ENCODE peak calls at places on chromosomes 7 and 10, in seven cellular contexts. One of them, this sample, is unnamed. For H3K36me3, the result is how much of the 10 kb centered on the place peaks cover.

GRCh38 chr10:114881462-114881861 is 56.5 kb upstream of the TRUB1 start:
- DNase-seq in BJ: no peak
- DNase-seq in right atrium auricular region: no peak
- DNase-seq in OCI-LY7: no peak
- DNase-seq in ovary: no peak
- DNase-seq in breast epithelium: no peak
- DNase-seq in heart right ventricle: no peak
- DNase-seq in this sample: no peak

GRCh38 chr7:89731751-89732150 is 422.5 kb upstream of the STEAP1 start:
- DNase-seq in BJ: no peak
- DNase-seq in right atrium auricular region: no peak
- DNase-seq in heart right ventricle: no peak
- DNase-seq in breast epithelium: no peak
- DNase-seq in OCI-LY7: no peak
- DNase-seq in ovary: no peak
- DNase-seq in this sample: no peak

GRCh38 chr10:9781681-9782080 is 1236.0 kb upstream of the CELF2 start:
- DNase-seq in right atrium auricular region: no peak
- DNase-seq in heart right ventricle: no peak
- DNase-seq in BJ: no peak
- DNase-seq in OCI-LY7: no peak
- DNase-seq in ovary: no peak
- DNase-seq in breast epithelium: no peak
- DNase-seq in this sample: no peak

GRCh38 chr7:2610466-2610865 is 21.3 kb upstream of the TTYH3 start:
- DNase-seq in breast epithelium: no peak
- DNase-seq in ovary: no peak
- DNase-seq in BJ: no peak
- DNase-seq in right atrium auricular region: no peak
- DNase-seq in heart right ventricle: no peak
- DNase-seq in OCI-LY7: no peak
- DNase-seq in this sample: no peak

GRCh38 chr10:129468187-129468586 is 1.1 kb downstream of the MGMT start:
- DNase-seq in OCI-LY7: no peak
- DNase-seq in breast epithelium: no peak
- DNase-seq in right atrium auricular region: no peak
- DNase-seq in BJ: no peak
- DNase-seq in heart right ventricle: no peak
- DNase-seq in ovary: no peak
- DNase-seq in this sample: no peak

GRCh38 chr7:38673795-38674194 is 42.6 kb upstream of the AMPH start:
- DNase-seq in OCI-LY7: no peak
- DNase-seq in right atrium auricular region: no peak
- DNase-seq in BJ: peak
- DNase-seq in ovary: no peak
- DNase-seq in heart right ventricle: no peak
- DNase-seq in breast epithelium: no peak
- DNase-seq in this sample: no peak

GRCh38 chr7:115678049-115678982 is 352.2 kb downstream of the TFEC start:
- DNase-seq in heart right ventricle: no peak
- DNase-seq in OCI-LY7: no peak
- DNase-seq in breast epithelium: no peak
- DNase-seq in ovary: peak
- DNase-seq in BJ: peak
- DNase-seq in right atrium auricular region: no peak
- DNase-seq in this sample: no peak

GRCh38 chr10:79358811-79359210 is 11.5 kb downstream of the PPIF start:
- DNase-seq in heart right ventricle: no peak
- DNase-seq in breast epithelium: no peak
- DNase-seq in BJ: no peak
- DNase-seq in ovary: no peak
- DNase-seq in OCI-LY7: no peak
- DNase-seq in right atrium auricular region: no peak
- DNase-seq in this sample: no peak

GRCh38 chr10:53025172-53025651 is 252.6 kb upstream of the MBL2 start:
- DNase-seq in OCI-LY7: peak
- DNase-seq in breast epithelium: no peak
- DNase-seq in right atrium auricular region: no peak
- DNase-seq in BJ: no peak
- DNase-seq in ovary: no peak
- DNase-seq in heart right ventricle: no peak
- DNase-seq in this sample: no peak

GRCh38 chr7:81676813-81677212 is 93.0 kb downstream of the HGF start:
- DNase-seq in breast epithelium: no peak
- DNase-seq in right atrium auricular region: no peak
- DNase-seq in BJ: no peak
- DNase-seq in heart right ventricle: no peak
- DNase-seq in OCI-LY7: no peak
- DNase-seq in ovary: no peak
- DNase-seq in this sample: no peak

GRCh38 chr7:66699998-66700397 is 40.5 kb upstream of the RABGEF1 start:
- DNase-seq in right atrium auricular region: no peak
- DNase-seq in OCI-LY7: no peak
- DNase-seq in ovary: peak
- DNase-seq in heart right ventricle: peak
- DNase-seq in breast epithelium: no peak
- DNase-seq in BJ: no peak
- DNase-seq in this sample: no peak

GRCh38 chr7:94089806-94090205 is 85.7 kb upstream of the BET1 start:
- DNase-seq in BJ: no peak
- DNase-seq in ovary: no peak
- DNase-seq in OCI-LY7: no peak
- DNase-seq in breast epithelium: no peak
- DNase-seq in right atrium auricular region: no peak
- DNase-seq in heart right ventricle: no peak
- DNase-seq in this sample: no peak

GRCh38 chr7:37476428-37476827 is 27.8 kb upstream of the ELMO1 start:
- DNase-seq in breast epithelium: no peak
- DNase-seq in heart right ventricle: no peak
- DNase-seq in OCI-LY7: no peak
- DNase-seq in BJ: no peak
- DNase-seq in right atrium auricular region: no peak
- DNase-seq in ovary: no peak
- DNase-seq in this sample: no peak

GRCh38 chr10:89845541-89846275 is 144.3 kb downstream of the KIF20B start:
- DNase-seq in ovary: no peak
- DNase-seq in BJ: peak
- DNase-seq in OCI-LY7: no peak
- DNase-seq in breast epithelium: no peak
- DNase-seq in right atrium auricular region: no peak
- DNase-seq in heart right ventricle: no peak
- DNase-seq in this sample: no peak

GRCh38 chr10:8242295-8242872 is 187.9 kb downstream of the GATA3 start:
- DNase-seq in right atrium auricular region: no peak
- DNase-seq in breast epithelium: no peak
- DNase-seq in BJ: no peak
- DNase-seq in OCI-LY7: no peak
- DNase-seq in heart right ventricle: no peak
- DNase-seq in ovary: no peak
- DNase-seq in this sample: peak

GRCh38 chr10:27088263-27089044 is 11.8 kb downstream of the ANKRD26 start:
- DNase-seq in OCI-LY7: no peak
- DNase-seq in breast epithelium: no peak
- DNase-seq in BJ: no peak
- DNase-seq in right atrium auricular region: no peak
- DNase-seq in heart right ventricle: no peak
- DNase-seq in ovary: no peak
- DNase-seq in this sample: no peak
- H3K36me3 ChIP-seq in OCI-LY7: half or more
- H3K36me3 ChIP-seq in breast epithelium: under half
- H3K36me3 ChIP-seq in BJ: under half
- H3K36me3 ChIP-seq in right atrium auricular region: half or more
- H3K36me3 ChIP-seq in heart right ventricle: half or more
- H3K36me3 ChIP-seq in ovary: under half
- H3K36me3 ChIP-seq in this sample: under half

GRCh38 chr10:36172574-36172973 is 530.5 kb upstream of the FZD8 start:
- DNase-seq in BJ: no peak
- DNase-seq in OCI-LY7: no peak
- DNase-seq in heart right ventricle: no peak
- DNase-seq in ovary: no peak
- DNase-seq in right atrium auricular region: no peak
- DNase-seq in breast epithelium: no peak
- DNase-seq in this sample: no peak
- H3K36me3 ChIP-seq in BJ: under half
- H3K36me3 ChIP-seq in OCI-LY7: under half
- H3K36me3 ChIP-seq in heart right ventricle: under half
- H3K36me3 ChIP-seq in ovary: under half
- H3K36me3 ChIP-seq in right atrium auricular region: under half
- H3K36me3 ChIP-seq in breast epithelium: under half
- H3K36me3 ChIP-seq in this sample: under half

GRCh38 chr7:158647475-158647792 is 57.2 kb downstream of the NCAPG2 start:
- DNase-seq in breast epithelium: no peak
- DNase-seq in ovary: no peak
- DNase-seq in right atrium auricular region: no peak
- DNase-seq in OCI-LY7: no peak
- DNase-seq in heart right ventricle: no peak
- DNase-seq in BJ: no peak
- DNase-seq in this sample: no peak
- H3K36me3 ChIP-seq in breast epithelium: under half
- H3K36me3 ChIP-seq in ovary: under half
- H3K36me3 ChIP-seq in right atrium auricular region: under half
- H3K36me3 ChIP-seq in OCI-LY7: half or more
- H3K36me3 ChIP-seq in heart right ventricle: under half
- H3K36me3 ChIP-seq in BJ: under half
- H3K36me3 ChIP-seq in this sample: under half

GRCh38 chr7:75045881-75046280 is 27.7 kb downstream of the RCC1L start:
- DNase-seq in OCI-LY7: no peak
- DNase-seq in breast epithelium: no peak
- DNase-seq in ovary: no peak
- DNase-seq in heart right ventricle: no peak
- DNase-seq in right atrium auricular region: no peak
- DNase-seq in BJ: no peak
- DNase-seq in this sample: no peak
- H3K36me3 ChIP-seq in OCI-LY7: under half
- H3K36me3 ChIP-seq in breast epithelium: under half
- H3K36me3 ChIP-seq in ovary: under half
- H3K36me3 ChIP-seq in heart right ventricle: half or more
- H3K36me3 ChIP-seq in right atrium auricular region: under half
- H3K36me3 ChIP-seq in BJ: under half
- H3K36me3 ChIP-seq in this sample: under half

DNA sequence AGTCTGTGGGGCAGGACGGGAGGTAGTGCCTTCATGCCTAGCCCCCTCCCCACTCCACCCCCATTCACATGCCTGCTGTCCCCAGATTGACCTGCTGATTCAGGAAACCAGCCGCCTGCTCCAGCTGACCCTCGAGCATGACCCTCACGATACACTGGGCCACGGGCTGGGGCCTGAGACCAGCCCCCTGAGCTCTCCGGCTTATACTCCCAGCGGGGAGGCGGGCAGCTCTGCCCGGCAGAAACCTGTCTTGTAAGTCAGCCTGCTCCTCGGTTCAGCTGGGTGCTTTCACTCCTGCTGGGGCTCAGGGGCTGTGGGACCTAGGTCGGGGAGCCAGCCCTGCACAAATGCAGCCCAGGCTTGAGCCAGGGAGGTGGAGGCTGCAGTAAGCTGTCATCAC is 22.4 kb downstream of the LIMK1 start:
- DNase-seq in heart right ventricle: no peak
- DNase-seq in BJ: no peak
- DNase-seq in ovary: no peak
- DNase-seq in right atrium auricular region: no peak
- DNase-seq in OCI-LY7: no peak
- DNase-seq in breast epithelium: no peak
- DNase-seq in this sample: no peak
- H3K36me3 ChIP-seq in heart right ventricle: half or more
- H3K36me3 ChIP-seq in BJ: under half
- H3K36me3 ChIP-seq in ovary: under half
- H3K36me3 ChIP-seq in right atrium auricular region: half or more
- H3K36me3 ChIP-seq in OCI-LY7: half or more
- H3K36me3 ChIP-seq in breast epithelium: under half
- H3K36me3 ChIP-seq in this sample: under half

GRCh38 chr7:154953006-154953684 is 49.8 kb downstream of the PAXIP1 start:
- DNase-seq in heart right ventricle: peak
- DNase-seq in ovary: peak
- DNase-seq in OCI-LY7: peak
- DNase-seq in BJ: no peak
- DNase-seq in right atrium auricular region: no peak
- DNase-seq in breast epithelium: no peak
- DNase-seq in this sample: peak
- H3K36me3 ChIP-seq in heart right ventricle: half or more
- H3K36me3 ChIP-seq in ovary: under half
- H3K36me3 ChIP-seq in OCI-LY7: half or more
- H3K36me3 ChIP-seq in BJ: under half
- H3K36me3 ChIP-seq in right atrium auricular region: under half
- H3K36me3 ChIP-seq in breast epithelium: under half
- H3K36me3 ChIP-seq in this sample: half or more

GRCh38 chr7:22733761-22734160 is 6.8 kb downstream of the IL6 start:
- DNase-seq in right atrium auricular region: no peak
- DNase-seq in heart right ventricle: no peak
- DNase-seq in BJ: no peak
- DNase-seq in OCI-LY7: no peak
- DNase-seq in ovary: no peak
- DNase-seq in breast epithelium: no peak
- DNase-seq in this sample: no peak
- H3K36me3 ChIP-seq in right atrium auricular region: under half
- H3K36me3 ChIP-seq in heart right ventricle: under half
- H3K36me3 ChIP-seq in BJ: under half
- H3K36me3 ChIP-seq in OCI-LY7: under half
- H3K36me3 ChIP-seq in ovary: under half
- H3K36me3 ChIP-seq in breast epithelium: under half
- H3K36me3 ChIP-seq in this sample: under half

DNA sequence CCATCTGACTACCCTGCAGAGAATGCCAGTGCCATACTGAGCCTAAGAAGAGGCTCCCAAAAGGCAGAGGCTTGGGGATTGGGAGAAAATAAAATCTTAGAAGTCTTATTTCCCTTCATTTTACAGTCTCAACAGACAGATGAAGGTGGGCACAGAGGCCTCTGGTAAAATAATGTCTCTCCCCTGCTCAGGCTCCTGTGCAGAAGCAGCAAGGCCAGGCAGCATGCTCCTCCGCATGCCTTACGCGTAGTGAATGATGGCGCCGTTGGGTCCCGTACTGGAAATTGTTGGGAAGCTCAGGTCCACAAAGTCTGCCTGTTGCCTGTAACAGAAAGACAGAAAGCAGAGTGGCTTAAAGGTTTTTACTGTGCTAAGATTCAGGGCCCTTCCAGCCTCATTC is 45.8 kb downstream of the XPNPEP1 start:
- DNase-seq in right atrium auricular region: no peak
- DNase-seq in ovary: no peak
- DNase-seq in breast epithelium: no peak
- DNase-seq in BJ: no peak
- DNase-seq in OCI-LY7: no peak
- DNase-seq in heart right ventricle: no peak
- DNase-seq in this sample: no peak
- H3K36me3 ChIP-seq in right atrium auricular region: half or more
- H3K36me3 ChIP-seq in ovary: under half
- H3K36me3 ChIP-seq in breast epithelium: under half
- H3K36me3 ChIP-seq in BJ: under half
- H3K36me3 ChIP-seq in OCI-LY7: half or more
- H3K36me3 ChIP-seq in heart right ventricle: half or more
- H3K36me3 ChIP-seq in this sample: half or more